ENCODE peak calls at places on chromosomes 3 and 15, in five cellular contexts. K, Z, D, E and G are unnamed samples.

GRCh38 chr3:125156491-125156890 is 56.1 kb downstream of the SLC12A8 start:
- DNase-seq in Z (no peak), D (no peak), E (no peak), K (no peak), G (no peak)

GRCh38 chr3:46449755-46450552 is 14.8 kb downstream of the LTF start:
- DNase-seq in Z (peak; percentile 6), D (peak; percentile 75), K (peak; percentile 8), E (no peak), G (no peak)

GRCh38 chr3:10855083-10855870 is 39.2 kb downstream of the SLC6A11 start:
- DNase-seq in E (peak; percentile 66), D (no peak), K (no peak), Z (no peak), G (no peak)

GRCh38 chr3:184399410-184399809 is 19.6 kb downstream of the CHRD start:
- DNase-seq in Z (peak; percentile 42), D (no peak), E (no peak), K (peak; percentile 96), G (no peak)

GRCh38 chr3:42839616-42840015 is 30.4 kb downstream of the ACKR2 start:
- DNase-seq in D (peak; percentile 73), E (peak; percentile 73), Z (peak; percentile 70), K (peak; percentile 71), G (no peak)

GRCh38 chr15:31447893-31448634 is 121.4 kb downstream of the KLF13 start:
- DNase-seq in E (no peak), Z (no peak), D (no peak), K (no peak), G (no peak)

GRCh38 chr3:184238246-184238818 is 8.9 kb downstream of the VWA5B2 start:
- DNase-seq in Z (no peak), K (no peak), D (no peak), E (no peak), G (no peak)

GRCh38 chr15:44087578-44088190 is 107.4 kb downstream of the FRMD5 start:
- DNase-seq in K (peak; percentile 93), E (no peak), D (no peak), Z (peak; percentile 58), G (no peak)

GRCh38 chr3:162211470-162211869 is 714.9 kb downstream of the OTOL1 start:
- DNase-seq in K (no peak), Z (no peak), D (no peak), E (no peak), G (no peak)

GRCh38 chr15:78368671-78369070 is 28.5 kb downstream of the CRABP1 start:
- DNase-seq in K (no peak), E (no peak), D (no peak), Z (no peak), G (no peak)

GRCh38 chr3:100984257-100984772 is 8.9 kb downstream of the ABI3BP start:
- DNase-seq in D (no peak), Z (no peak), E (no peak), K (no peak), G (no peak)

GRCh38 chr3:188241072-188241471 is 87.1 kb downstream of the LPP start:
- DNase-seq in K (peak; percentile 67), E (no peak), Z (peak; percentile 55), D (no peak), G (no peak)

GRCh38 chr15:66865622-66866611 is 163.9 kb downstream of the SMAD6 start:
- DNase-seq in D (no peak), Z (no peak), K (no peak), E (no peak), G (no peak)

GRCh38 chr15:80489030-80489594 is 84.9 kb downstream of the ARNT2 start:
- DNase-seq in E (peak; percentile 24), K (peak; percentile 93), Z (no peak), D (no peak), G (no peak)

GRCh38 chr15:72319985-72320671 is at the start of gene CELF6:
- DNase-seq in K (peak; percentile 79), D (peak; percentile 94), E (no peak), Z (peak; percentile 75), G (peak; percentile 92)

GRCh38 chr15:98952381-98952803 is 55.2 kb downstream of the PGPEP1L start:
- DNase-seq in Z (no peak), K (peak; percentile 72), E (no peak), D (no peak), G (no peak)

GRCh38 chr3:31833391-31834165 is 147.5 kb downstream of the OSBPL10 start:
- DNase-seq in Z (no peak), E (no peak), D (no peak), K (no peak), G (no peak)

GRCh38 chr15:28961391-28961790 is 75.6 kb downstream of the APBA2 start:
- DNase-seq in D (no peak), Z (no peak), K (no peak), E (no peak), G (no peak)

GRCh38 chr15:96703087-96703486 is 372.6 kb downstream of the NR2F2 start:
- DNase-seq in K (no peak), E (no peak), D (no peak), Z (no peak), G (no peak)

GRCh38 chr15:91860498-91860897 is 7.0 kb downstream of the SLCO3A1 start:
- DNase-seq in Z (no peak), E (no peak), D (no peak), K (no peak), G (no peak)

GRCh38 chr3:9349321-9350117 is 13.3 kb upstream of the THUMPD3 start:
- DNase-seq in E (peak; percentile 16), Z (no peak), K (peak; percentile 92), D (no peak), G (no peak)

GRCh38 chr3:136772709-136773108 is 20.5 kb upstream of the STAG1 start:
- DNase-seq in D (no peak), E (no peak), K (peak; percentile 53), Z (no peak), G (no peak)

GRCh38 chr3:38985581-38985980 is 66.2 kb downstream of the SCN11A start:
- DNase-seq in E (no peak), K (peak; percentile 91), Z (peak; percentile 23), D (no peak), G (no peak)

GRCh38 chr15:68829068-68829467 is 8.4 kb upstream of the ANP32A start:
- DNase-seq in E (peak; percentile 27), D (no peak), Z (peak; percentile 45), K (no peak), G (no peak)

GRCh38 chr3:195224156-195224979 is 46.6 kb downstream of the XXYLT1 start:
- DNase-seq in E (no peak), K (no peak), Z (no peak), D (no peak), G (peak; percentile 46)

GRCh38 chr3:17740703-17741102 is 1.7 kb downstream of the TBC1D5 start:
- DNase-seq in K (peak; percentile 83), D (peak; percentile 35), Z (peak; percentile 78), E (peak; percentile 92), G (no peak)

GRCh38 chr3:81041331-81041730 is 720.1 kb downstream of the GBE1 start:
- DNase-seq in K (no peak), Z (no peak), E (no peak), D (no peak), G (no peak)

GRCh38 chr3:196708467-196708866 is 3.6 kb downstream of the CEP19 start:
- DNase-seq in E (no peak), Z (no peak), K (no peak), D (no peak), G (no peak)
- TF ChIP-seq MAFK in E (no peak), Z (no peak), K (no peak), D (no peak), G (no peak)

GRCh38 chr3:66489577-66489976 is 11.2 kb downstream of the LRIG1 start:
- DNase-seq in E (no peak), K (no peak), Z (no peak), D (no peak), G (no peak)
- TF ChIP-seq MAFK in E (no peak), K (no peak), Z (no peak), D (no peak), G (no peak)

DNA sequence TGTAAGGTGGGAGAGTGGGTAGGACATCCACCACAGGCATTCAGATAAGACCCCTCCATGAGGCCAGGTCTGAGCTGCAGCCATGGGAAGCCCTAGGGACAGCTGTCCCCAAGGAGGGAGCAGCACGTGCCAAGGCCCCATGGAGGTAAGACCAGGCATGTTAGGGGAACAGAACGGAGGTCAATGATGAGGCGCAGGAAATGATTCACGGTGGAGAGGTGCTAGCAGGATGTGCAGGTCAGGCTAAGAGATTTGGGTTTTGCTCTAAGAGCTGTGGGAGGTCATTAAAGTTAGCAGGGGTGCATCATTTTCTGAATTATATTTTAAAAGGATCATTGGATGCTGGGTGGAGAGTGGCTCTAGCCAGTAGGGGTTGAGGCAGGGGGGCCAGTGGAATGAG is 66.4 kb upstream of the SNRPA1 start:
- DNase-seq in D (no peak), E (no peak), K (no peak), Z (no peak), G (no peak)
- TF ChIP-seq MAFK in D (no peak), E (no peak), K (no peak), Z (no peak), G (no peak)

GRCh38 chr15:57205999-57206398 is 170.3 kb upstream of the CGNL1 start:
- DNase-seq in E (no peak), Z (no peak), K (no peak), D (no peak), G (no peak)
- TF ChIP-seq MAFK in E (no peak), Z (no peak), K (no peak), D (no peak), G (no peak)

DNA sequence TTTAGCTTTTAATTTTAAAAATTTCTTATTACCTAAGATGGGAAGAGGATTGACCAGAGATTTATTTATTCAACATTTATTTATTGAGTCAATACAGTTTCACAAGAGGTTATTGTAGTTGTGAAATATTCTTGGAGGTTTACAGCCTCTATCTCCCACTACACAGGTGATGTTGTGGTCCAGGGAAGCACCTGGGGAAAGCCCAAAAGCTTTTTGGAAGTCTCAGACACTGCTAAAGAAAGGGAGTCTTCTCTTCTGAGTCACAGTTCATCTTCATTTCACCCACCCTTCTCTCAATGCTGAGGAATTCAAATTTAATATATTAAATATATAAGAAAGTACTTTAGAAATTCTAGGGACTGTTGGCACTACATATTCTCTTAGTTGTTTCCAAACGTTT is 41.8 kb downstream of the SERPINI1 start:
- DNase-seq in E (no peak), D (no peak), Z (no peak), K (no peak), G (no peak)
- TF ChIP-seq MAFK in E (no peak), D (no peak), Z (no peak), K (no peak), G (no peak)

DNA sequence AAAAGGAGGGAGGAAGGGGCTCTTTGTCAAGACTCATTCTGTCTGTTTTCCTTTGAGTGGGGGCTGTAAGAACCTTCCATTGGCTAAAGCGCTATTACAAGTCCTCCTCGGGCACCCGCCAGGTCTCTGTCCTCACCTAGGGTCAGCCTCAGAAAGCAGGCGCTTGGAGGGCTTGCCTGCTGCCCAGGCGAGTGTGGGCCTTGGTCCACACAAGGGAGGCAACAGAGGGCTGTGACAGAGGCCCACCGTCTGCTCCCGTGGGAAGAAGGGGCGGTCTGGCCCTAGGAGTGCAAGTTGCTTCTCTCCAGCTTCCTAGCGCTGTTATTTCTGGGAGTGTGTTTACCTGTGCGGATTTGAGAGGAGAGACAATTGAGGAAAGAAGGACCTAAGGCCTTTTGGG is 24.0 kb upstream of the EHD4 start:
- DNase-seq in E (no peak), K (no peak), Z (no peak), D (no peak), G (no peak)
- TF ChIP-seq MAFK in E (no peak), K (no peak), Z (no peak), D (no peak), G (no peak)

GRCh38 chr3:52405066-52405465 is 39.8 kb downstream of the SEMA3G start:
- DNase-seq in D (no peak), E (no peak), K (no peak), Z (no peak), G (no peak)
- TF ChIP-seq MAFK in D (no peak), E (no peak), K (no peak), Z (no peak), G (no peak)